ENCODE peak calls at places on chromosomes 16 and 17, in five cellular contexts. One of them, this sample, is unnamed.

GRCh38 chr16:29694384-29695195 is 15.6 kb downstream of the QPRT start:
- DNase-seq in ascending aorta: peak; percentile 29
- DNase-seq in OCI-LY7: no peak
- DNase-seq in GM12865: peak; percentile 40
- DNase-seq in thoracic aorta: no peak
- DNase-seq in this sample: no peak

GRCh38 chr16:89563639-89564392 is 3.3 kb downstream of the RPL13 start:
- DNase-seq in ascending aorta: no peak
- DNase-seq in OCI-LY7: no peak
- DNase-seq in GM12865: peak; percentile 29
- DNase-seq in thoracic aorta: no peak
- DNase-seq in this sample: no peak

GRCh38 chr16:66927012-66927436 is 1.7 kb upstream of the RRAD start:
- DNase-seq in ascending aorta: no peak
- DNase-seq in OCI-LY7: no peak
- DNase-seq in GM12865: peak; percentile 49
- DNase-seq in thoracic aorta: no peak
- DNase-seq in this sample: no peak

GRCh38 chr16:12358898-12359297 is 382.4 kb downstream of the SNX29 start:
- DNase-seq in ascending aorta: no peak
- DNase-seq in OCI-LY7: no peak
- DNase-seq in GM12865: no peak
- DNase-seq in thoracic aorta: no peak
- DNase-seq in this sample: no peak

GRCh38 chr16:27776556-27776955 is 226.6 kb downstream of the KATNIP start:
- DNase-seq in ascending aorta: no peak
- DNase-seq in OCI-LY7: no peak
- DNase-seq in GM12865: no peak
- DNase-seq in thoracic aorta: no peak
- DNase-seq in this sample: no peak

GRCh38 chr16:30009085-30009862 is 1.6 kb downstream of the DOC2A start:
- DNase-seq in ascending aorta: no peak
- DNase-seq in OCI-LY7: no peak
- DNase-seq in GM12865: no peak
- DNase-seq in thoracic aorta: no peak
- DNase-seq in this sample: no peak

GRCh38 chr17:82937411-82938371 is 97.9 kb upstream of the ZNF750 start:
- DNase-seq in ascending aorta: no peak
- DNase-seq in OCI-LY7: no peak
- DNase-seq in GM12865: no peak
- DNase-seq in thoracic aorta: no peak
- DNase-seq in this sample: no peak

GRCh38 chr16:65783709-65784474 is 582.6 kb upstream of the CDH5 start:
- DNase-seq in ascending aorta: no peak
- DNase-seq in OCI-LY7: no peak
- DNase-seq in GM12865: no peak
- DNase-seq in thoracic aorta: no peak
- DNase-seq in this sample: no peak

GRCh38 chr17:68646626-68647526 is 45.7 kb upstream of the FAM20A start:
- DNase-seq in ascending aorta: no peak
- DNase-seq in OCI-LY7: no peak
- DNase-seq in GM12865: no peak
- DNase-seq in thoracic aorta: no peak
- DNase-seq in this sample: no peak

GRCh38 chr16:21277927-21278706 is at the start of gene CRYM:
- DNase-seq in ascending aorta: no peak
- DNase-seq in OCI-LY7: peak; percentile 76
- DNase-seq in GM12865: peak; percentile 54
- DNase-seq in thoracic aorta: no peak
- DNase-seq in this sample: no peak

GRCh38 chr17:37743875-37744632 is 805 bp downstream of the HNF1B start:
- DNase-seq in ascending aorta: no peak
- DNase-seq in OCI-LY7: no peak
- DNase-seq in GM12865: peak; percentile 23
- DNase-seq in thoracic aorta: no peak
- DNase-seq in this sample: no peak

GRCh38 chr17:82204831-82205719 is 7.6 kb downstream of the CCDC57 start:
- DNase-seq in ascending aorta: no peak
- DNase-seq in OCI-LY7: no peak
- DNase-seq in GM12865: no peak
- DNase-seq in thoracic aorta: no peak
- DNase-seq in this sample: no peak

GRCh38 chr16:19406891-19407491 is 10.7 kb upstream of the TMC5 start:
- DNase-seq in ascending aorta: no peak
- DNase-seq in OCI-LY7: no peak
- DNase-seq in GM12865: no peak
- DNase-seq in thoracic aorta: no peak
- DNase-seq in this sample: no peak

GRCh38 chr16:15701975-15702970 is 52.2 kb downstream of the NDE1 start:
- DNase-seq in ascending aorta: no peak
- DNase-seq in OCI-LY7: no peak
- DNase-seq in GM12865: no peak
- DNase-seq in thoracic aorta: no peak
- DNase-seq in this sample: no peak

GRCh38 chr17:8117367-8117979 is 841 bp downstream of the ALOXE3 start:
- DNase-seq in ascending aorta: no peak
- DNase-seq in OCI-LY7: no peak
- DNase-seq in GM12865: no peak
- DNase-seq in thoracic aorta: no peak
- DNase-seq in this sample: no peak

GRCh38 chr16:1366712-1367299 is 15.1 kb downstream of the GNPTG start:
- DNase-seq in ascending aorta: no peak
- DNase-seq in OCI-LY7: no peak
- DNase-seq in GM12865: no peak
- DNase-seq in thoracic aorta: no peak
- DNase-seq in this sample: no peak

GRCh38 chr16:47847220-47847970 is 308.4 kb downstream of the ABCC12 start:
- DNase-seq in ascending aorta: no peak
- DNase-seq in OCI-LY7: no peak
- DNase-seq in GM12865: no peak
- DNase-seq in thoracic aorta: no peak
- DNase-seq in this sample: no peak

GRCh38 chr17:83103938-83104311 is 24.5 kb downstream of the METRNL start:
- DNase-seq in ascending aorta: no peak
- DNase-seq in OCI-LY7: no peak
- DNase-seq in GM12865: no peak
- DNase-seq in thoracic aorta: no peak
- DNase-seq in this sample: no peak

GRCh38 chr17:67434061-67434525 is 57.0 kb downstream of the PITPNC1 start:
- DNase-seq in ascending aorta: no peak
- DNase-seq in OCI-LY7: no peak
- DNase-seq in GM12865: peak; percentile 69
- DNase-seq in thoracic aorta: no peak
- DNase-seq in this sample: peak; percentile 55

GRCh38 chr16:54584121-54584520 is 297.5 kb upstream of the IRX3 start:
- DNase-seq in ascending aorta: no peak
- DNase-seq in OCI-LY7: no peak
- DNase-seq in GM12865: no peak
- DNase-seq in thoracic aorta: no peak
- DNase-seq in this sample: no peak

DNA sequence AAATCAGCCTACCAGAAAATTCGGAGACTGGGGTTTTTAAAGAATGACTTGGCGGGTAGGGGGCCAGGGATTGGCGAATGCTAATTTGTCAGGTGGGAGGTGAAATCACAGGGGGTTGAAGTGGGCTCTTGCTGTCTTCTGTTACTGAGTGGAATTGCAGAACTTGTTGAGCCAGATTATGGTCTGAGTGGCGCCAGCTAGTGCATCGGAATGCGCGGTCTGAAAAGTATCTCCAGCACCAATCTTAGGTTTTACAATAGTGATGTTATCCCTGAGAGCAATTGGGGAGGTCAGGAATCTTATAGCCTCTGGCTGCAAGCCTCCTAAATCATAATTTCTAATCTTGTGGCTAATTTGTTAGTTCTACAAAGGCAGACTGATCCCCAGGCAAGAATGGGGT is 762 bp upstream of the RBL2 start:
- DNase-seq in ascending aorta: no peak
- DNase-seq in OCI-LY7: no peak
- DNase-seq in GM12865: no peak
- DNase-seq in thoracic aorta: no peak
- DNase-seq in this sample: no peak
- H3K4me3 ChIP-seq in ascending aorta: no peak overlapping the region
- H3K4me3 ChIP-seq in OCI-LY7: peak overlapping the region; percentile 83
- H3K4me3 ChIP-seq in GM12865: no peak overlapping the region
- H3K4me3 ChIP-seq in thoracic aorta: peak overlapping the region; percentile 99
- H3K4me3 ChIP-seq in this sample: no peak overlapping the region

GRCh38 chr17:74435775-74436359 is 4.0 kb downstream of the GPRC5C start:
- DNase-seq in ascending aorta: no peak
- DNase-seq in OCI-LY7: no peak
- DNase-seq in GM12865: no peak
- DNase-seq in thoracic aorta: no peak
- DNase-seq in this sample: no peak
- H3K4me3 ChIP-seq in ascending aorta: no peak overlapping the region
- H3K4me3 ChIP-seq in OCI-LY7: no peak overlapping the region
- H3K4me3 ChIP-seq in GM12865: no peak overlapping the region
- H3K4me3 ChIP-seq in thoracic aorta: no peak overlapping the region
- H3K4me3 ChIP-seq in this sample: no peak overlapping the region

GRCh38 chr16:9008335-9009260 is 44.9 kb upstream of the USP7 start:
- DNase-seq in ascending aorta: no peak
- DNase-seq in OCI-LY7: peak; percentile 68
- DNase-seq in GM12865: peak; percentile 83
- DNase-seq in thoracic aorta: peak; percentile 5
- DNase-seq in this sample: peak; percentile 22
- H3K4me3 ChIP-seq in ascending aorta: peak overlapping the region; percentile 37
- H3K4me3 ChIP-seq in OCI-LY7: no peak overlapping the region
- H3K4me3 ChIP-seq in GM12865: peak overlapping the region; percentile 26
- H3K4me3 ChIP-seq in thoracic aorta: peak overlapping the region; percentile 62
- H3K4me3 ChIP-seq in this sample: peak overlapping the region; percentile 24

DNA sequence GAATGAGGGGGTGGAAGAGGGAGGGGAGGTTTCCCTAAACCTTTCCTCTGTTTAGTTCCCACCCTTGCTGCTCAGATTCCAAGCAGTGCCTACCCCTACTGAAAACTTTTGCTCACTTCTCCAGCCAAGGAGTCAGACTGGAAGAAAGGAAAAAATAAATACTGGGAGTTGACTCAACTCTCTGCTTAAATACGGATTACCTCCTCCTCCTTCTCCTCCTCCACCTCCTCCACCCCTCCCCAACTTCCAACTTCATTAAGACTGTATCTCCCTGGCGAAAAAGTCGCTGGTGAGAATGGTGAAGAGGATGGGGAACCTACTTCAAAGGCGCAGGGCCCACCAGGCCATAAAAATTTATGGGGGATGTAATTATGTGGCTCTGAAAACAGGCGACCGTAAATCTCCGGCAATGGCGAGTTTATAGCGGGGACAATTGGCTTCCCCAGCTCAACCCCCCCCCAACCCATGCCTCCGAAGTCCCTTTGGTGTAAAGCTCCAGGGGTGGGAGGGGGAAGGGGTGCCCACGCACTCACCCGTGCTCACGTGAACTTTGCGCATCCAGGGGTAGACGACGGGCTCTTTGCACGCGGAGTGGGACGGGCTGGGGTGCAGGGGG is 712 bp downstream of the HOXB4 start:
- DNase-seq in ascending aorta: no peak
- DNase-seq in OCI-LY7: peak; percentile 25
- DNase-seq in GM12865: no peak
- DNase-seq in thoracic aorta: no peak
- DNase-seq in this sample: no peak
- H3K4me3 ChIP-seq in ascending aorta: peak overlapping the region; percentile 77
- H3K4me3 ChIP-seq in OCI-LY7: peak overlapping the region; percentile 85
- H3K4me3 ChIP-seq in GM12865: peak overlapping the region; percentile 70
- H3K4me3 ChIP-seq in thoracic aorta: peak overlapping the region; percentile 72
- H3K4me3 ChIP-seq in this sample: peak overlapping the region; percentile 81

GRCh38 chr16:82092711-82093110 is 57.7 kb downstream of the HSD17B2 start:
- DNase-seq in ascending aorta: no peak
- DNase-seq in OCI-LY7: no peak
- DNase-seq in GM12865: no peak
- DNase-seq in thoracic aorta: no peak
- DNase-seq in this sample: no peak

GRCh38 chr16:82083710-82084353 is 48.8 kb downstream of the HSD17B2 start:
- DNase-seq in ascending aorta: no peak
- DNase-seq in OCI-LY7: no peak
- DNase-seq in GM12865: no peak
- DNase-seq in thoracic aorta: no peak
- DNase-seq in this sample: no peak

GRCh38 chr16:82085380-82085779 is 50.3 kb downstream of the HSD17B2 start:
- DNase-seq in ascending aorta: no peak
- DNase-seq in OCI-LY7: no peak
- DNase-seq in GM12865: no peak
- DNase-seq in thoracic aorta: no peak
- DNase-seq in this sample: no peak

GRCh38 chr16:82091225-82091624 is 56.2 kb downstream of the HSD17B2 start:
- DNase-seq in ascending aorta: no peak
- DNase-seq in OCI-LY7: no peak
- DNase-seq in GM12865: no peak
- DNase-seq in thoracic aorta: no peak
- DNase-seq in this sample: no peak

DNA sequence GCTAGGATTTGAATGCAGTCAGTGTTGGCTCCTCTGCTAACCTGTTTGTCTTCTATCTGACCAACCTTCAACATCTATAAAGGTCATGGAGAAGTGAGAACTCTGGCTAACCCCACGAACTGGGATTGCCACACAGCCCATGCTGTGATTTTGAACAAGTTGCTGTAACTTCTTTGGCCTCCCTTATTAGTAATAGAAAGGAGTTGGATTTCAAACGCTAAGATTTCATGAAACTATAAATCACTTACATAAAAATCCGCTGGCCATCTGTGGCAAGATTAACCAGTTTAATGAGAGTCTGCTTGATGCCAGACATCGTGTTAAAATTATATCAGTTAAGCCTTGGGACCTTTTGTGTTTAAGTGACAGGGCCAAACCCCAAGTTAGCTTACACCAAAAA is 53.4 kb downstream of the HSD17B2 start:
- DNase-seq in ascending aorta: no peak
- DNase-seq in OCI-LY7: no peak
- DNase-seq in GM12865: no peak
- DNase-seq in thoracic aorta: no peak
- DNase-seq in this sample: no peak
- H3K4me3 ChIP-seq in ascending aorta: no peak overlapping the region
- H3K4me3 ChIP-seq in OCI-LY7: no peak overlapping the region
- H3K4me3 ChIP-seq in GM12865: no peak overlapping the region
- H3K4me3 ChIP-seq in thoracic aorta: no peak overlapping the region
- H3K4me3 ChIP-seq in this sample: no peak overlapping the region

GRCh38 chr17:50534222-50534978 is 1.9 kb downstream of the EPN3 start:
- DNase-seq in ascending aorta: no peak
- DNase-seq in OCI-LY7: no peak
- DNase-seq in GM12865: no peak
- DNase-seq in thoracic aorta: no peak
- DNase-seq in this sample: no peak
- H3K4me3 ChIP-seq in ascending aorta: peak overlapping the region; percentile 39
- H3K4me3 ChIP-seq in OCI-LY7: no peak overlapping the region
- H3K4me3 ChIP-seq in GM12865: no peak overlapping the region
- H3K4me3 ChIP-seq in thoracic aorta: no peak overlapping the region
- H3K4me3 ChIP-seq in this sample: no peak overlapping the region

DNA sequence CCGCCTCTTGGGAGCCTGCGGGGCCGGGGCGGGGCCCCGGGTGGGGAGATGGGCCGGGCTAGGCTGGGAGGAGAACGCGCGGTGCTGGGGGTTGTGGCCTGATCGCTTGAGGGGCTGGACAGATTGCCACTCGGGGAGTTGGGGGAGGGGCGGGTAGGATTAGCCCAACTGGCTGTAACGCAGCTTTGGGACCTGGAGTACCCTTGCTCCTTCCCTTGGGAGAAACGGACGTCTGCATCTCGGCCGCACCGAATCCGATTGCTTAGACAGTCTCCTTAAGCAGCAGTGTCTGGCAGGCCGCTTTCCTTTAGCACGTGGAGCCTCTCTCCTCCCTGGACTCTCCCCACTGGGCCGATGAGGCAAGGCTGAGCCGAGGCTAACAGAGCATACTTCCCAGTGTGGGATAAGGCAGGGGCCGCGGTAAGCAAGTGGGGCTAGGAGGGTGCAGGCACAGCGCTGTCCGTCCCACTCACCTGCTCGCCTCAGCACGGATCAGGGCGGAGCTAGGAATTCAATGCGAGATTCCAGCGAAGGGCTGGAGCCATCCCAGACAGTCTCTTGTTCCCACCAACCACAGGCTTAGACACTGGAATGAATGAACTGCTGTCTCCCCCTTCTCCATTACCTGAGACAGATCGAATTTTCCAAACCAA is 540 bp upstream of the ACLY start:
- DNase-seq in ascending aorta: peak; percentile 12
- DNase-seq in OCI-LY7: no peak
- DNase-seq in GM12865: no peak
- DNase-seq in thoracic aorta: no peak
- DNase-seq in this sample: no peak
- H3K4me3 ChIP-seq in ascending aorta: peak overlapping the region; percentile 85
- H3K4me3 ChIP-seq in OCI-LY7: peak overlapping the region; percentile 83
- H3K4me3 ChIP-seq in GM12865: peak overlapping the region; percentile 64
- H3K4me3 ChIP-seq in thoracic aorta: peak overlapping the region; percentile 84
- H3K4me3 ChIP-seq in this sample: peak overlapping the region; percentile 100

This sample was measured in effector memory CD4-positive, alpha-beta T cell.